ENCODE peak calls at places on chromosomes 1 and 21, in four cellular contexts. S is CD8-positive, alpha-beta T cell; F is WTC11; B is tibial artery. G is an unnamed sample.

GRCh38 chr1:150178543-150178942 is 28.8 kb downstream of the PLEKHO1 start:
- DNase-seq in S (no peak), F (no peak), B (no peak), G (no peak)

GRCh38 chr1:83060216-83060615 is 938.7 kb downstream of the TTLL7 start:
- DNase-seq in S (peak; percentile 9), F (no peak), B (no peak), G (no peak)

GRCh38 chr1:182377175-182377574 is 14.4 kb downstream of the GLUL start:
- DNase-seq in S (no peak), F (no peak), B (no peak), G (no peak)

GRCh38 chr1:41936107-41936506 is 17.4 kb upstream of the HIVEP3 start:
- DNase-seq in S (no peak), F (no peak), B (no peak), G (no peak)

GRCh38 chr1:113453771-113454083 is 63.4 kb downstream of the MAGI3 start:
- DNase-seq in S (no peak), F (no peak), B (no peak), G (no peak)

GRCh38 chr1:84883286-84883685 is 9.7 kb downstream of the LPAR3 start:
- DNase-seq in S (no peak), F (no peak), B (no peak), G (no peak)

GRCh38 chr1:31626451-31627202 is 9.1 kb downstream of the HCRTR1 start:
- DNase-seq in S (no peak), F (no peak), B (peak; percentile 78), G (peak; percentile 38)

GRCh38 chr1:39170731-39171375 is 33.6 kb upstream of the MACF1 start:
- DNase-seq in S (no peak), F (peak; percentile 41), B (no peak), G (no peak)

GRCh38 chr21:38220270-38220737 is 36.5 kb upstream of the KCNJ15 start:
- DNase-seq in S (no peak), F (no peak), B (no peak), G (no peak)

GRCh38 chr1:29395724-29396437 is 159.6 kb downstream of the PTPRU start:
- DNase-seq in S (no peak), F (no peak), B (no peak), G (no peak)

GRCh38 chr1:79041666-79042065 is 35.1 kb upstream of the ADGRL4 start:
- DNase-seq in S (no peak), F (no peak), B (no peak), G (no peak)

GRCh38 chr1:44677201-44677520 is 2.6 kb downstream of the ARMH1 start:
- DNase-seq in S (no peak), F (no peak), B (no peak), G (no peak)

GRCh38 chr1:189103956-189104355 is 1373.7 kb downstream of the BRINP3 start:
- DNase-seq in S (no peak), F (no peak), B (no peak), G (no peak)

GRCh38 chr21:16194851-16195251 is 465.1 kb downstream of the USP25 start:
- DNase-seq in S (no peak), F (no peak), B (no peak), G (no peak)

GRCh38 chr1:236608930-236609726 is 4.8 kb upstream of the HEATR1 start:
- DNase-seq in S (no peak), F (peak; percentile 79), B (peak; percentile 70), G (peak; percentile 73)

GRCh38 chr1:236602171-236602570 is 2.1 kb downstream of the HEATR1 start:
- DNase-seq in S (no peak), F (no peak), B (no peak), G (no peak)

GRCh38 chr1:236605030-236605806 is 902 bp upstream of the HEATR1 start:
- DNase-seq in S (no peak), F (no peak), B (no peak), G (no peak)

GRCh38 chr1:236603896-236604217 is 459 bp downstream of the HEATR1 start:
- DNase-seq in S (peak; percentile 67), F (no peak), B (no peak), G (no peak)

GRCh38 chr1:236604218-236605029 is at the start of gene HEATR1:
- DNase-seq in S (peak; percentile 80), F (peak; percentile 94), B (peak; percentile 96), G (peak; percentile 95)
- TF ChIP-seq CTCF in S (no peak), F (no peak), B (no peak), G (no peak)

DNA sequence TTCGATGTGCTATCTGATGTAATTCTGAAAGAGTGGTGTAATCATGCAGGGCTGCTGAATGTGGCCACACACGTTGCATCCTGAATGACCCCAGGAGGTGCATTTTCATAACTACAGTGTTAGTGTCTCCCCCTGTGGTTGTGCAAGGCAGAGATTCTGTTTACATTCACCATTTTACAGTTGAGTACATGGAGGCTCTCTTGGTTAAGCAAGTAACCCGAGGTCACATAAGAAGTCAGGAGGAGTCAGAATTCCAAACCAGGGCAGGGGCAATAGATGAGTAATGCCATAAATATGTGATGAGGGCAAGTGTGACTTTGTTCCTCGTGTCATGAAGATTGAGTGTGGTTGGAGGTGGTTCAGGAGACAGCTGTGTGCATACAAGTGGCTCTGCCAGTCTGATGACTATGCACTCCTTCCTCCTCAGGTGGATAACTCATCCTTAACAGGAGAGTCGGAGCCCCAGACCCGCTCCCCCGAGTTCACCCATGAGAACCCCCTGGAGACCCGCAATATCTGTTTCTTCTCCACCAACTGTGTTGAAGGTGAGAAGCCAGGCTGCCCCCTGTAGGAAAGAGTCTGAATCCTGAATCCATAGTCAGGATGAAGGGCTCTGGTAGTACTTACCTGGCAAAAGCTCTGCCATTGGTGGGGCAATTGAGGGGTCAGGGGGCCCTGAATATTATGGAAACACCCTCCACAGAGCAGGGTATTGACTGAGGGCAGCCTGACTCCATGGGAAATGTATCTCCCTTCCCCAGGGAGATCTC is 9.3 kb downstream of the ATP1A2 start:
- DNase-seq in S (no peak), F (no peak), B (no peak), G (no peak)
- TF ChIP-seq CTCF in S (no peak), F (no peak), B (no peak), G (no peak)

DNA sequence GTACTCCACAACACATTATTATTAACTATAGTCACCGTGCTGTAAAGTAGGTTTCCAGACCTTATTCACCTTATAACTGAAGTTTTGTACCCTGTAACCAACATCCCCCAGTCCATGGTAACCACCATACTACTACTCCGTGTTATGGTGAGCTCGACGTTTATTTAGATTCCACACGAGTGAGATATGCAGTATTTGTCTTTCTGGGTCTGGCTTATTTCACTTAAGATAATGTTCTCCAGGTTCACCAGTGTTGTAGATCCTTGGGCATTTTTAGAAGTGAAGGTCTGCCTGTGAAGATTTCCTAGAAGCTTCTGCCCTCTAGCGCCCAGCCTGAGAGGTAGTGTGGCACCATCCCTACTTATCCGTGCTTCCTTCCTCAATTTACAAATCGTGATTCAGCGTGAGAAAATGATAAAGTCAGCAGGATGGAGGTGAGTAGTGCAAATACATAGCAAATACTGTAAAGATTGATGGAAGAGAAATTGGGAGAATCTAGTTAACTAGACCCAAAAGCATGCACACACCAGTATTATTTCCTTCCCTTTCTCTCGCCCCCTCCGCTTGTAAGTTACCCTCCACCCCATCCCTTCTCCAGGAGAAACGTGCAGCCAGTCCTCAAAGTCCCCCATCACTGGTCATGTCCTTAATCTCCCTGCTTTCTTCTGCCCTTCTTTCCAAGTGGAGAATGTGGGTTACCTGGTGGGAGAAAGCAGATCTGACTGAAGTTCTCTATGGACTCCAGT is 36.0 kb upstream of the DISC1 start:
- DNase-seq in S (peak; percentile 30), F (peak; percentile 48), B (no peak), G (peak; percentile 34)
- TF ChIP-seq CTCF in S (peak; percentile 47), F (peak; percentile 37), B (peak; percentile 60), G (peak; percentile 56)

DNA sequence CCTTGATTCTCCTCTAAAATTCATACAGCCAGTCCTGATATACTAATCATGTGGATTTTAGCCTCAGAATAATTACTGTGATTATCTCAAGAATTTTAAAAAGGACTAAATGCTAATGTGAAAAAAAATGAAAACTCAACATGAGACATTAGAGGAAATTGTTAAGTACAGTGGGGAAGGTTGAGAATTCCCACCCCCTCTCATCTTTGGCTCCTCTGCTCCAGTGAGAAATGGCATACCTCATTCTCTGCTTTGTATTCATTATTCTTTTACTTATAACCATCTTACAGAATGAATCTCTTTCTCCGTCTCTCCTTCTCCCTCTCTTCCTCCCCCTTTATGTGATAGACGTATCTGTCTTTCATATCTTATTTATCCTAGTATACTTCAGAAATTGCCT is 70.9 kb downstream of the DIRAS3 start:
- DNase-seq in S (no peak), F (no peak), B (no peak), G (no peak)
- TF ChIP-seq CTCF in S (no peak), F (no peak), B (no peak), G (no peak)

GRCh38 chr1:164675342-164675904 is 116.4 kb downstream of the PBX1 start:
- DNase-seq in S (no peak), F (no peak), B (no peak), G (no peak)

GRCh38 chr1:164671597-164672327 is 112.8 kb downstream of the PBX1 start:
- DNase-seq in S (no peak), F (no peak), B (no peak), G (no peak)

GRCh38 chr1:164670026-164670425 is 111.0 kb downstream of the PBX1 start:
- DNase-seq in S (no peak), F (no peak), B (no peak), G (no peak)

GRCh38 chr1:164672610-164673009 is 113.6 kb downstream of the PBX1 start:
- DNase-seq in S (no peak), F (no peak), B (no peak), G (no peak)

GRCh38 chr1:164673584-164674214 is 114.7 kb downstream of the PBX1 start:
- DNase-seq in S (no peak), F (peak; percentile 72), B (no peak), G (peak; percentile 28)
- TF ChIP-seq CTCF in S (no peak), F (peak; percentile 92), B (peak; percentile 21), G (peak; percentile 52)

GRCh38 chr1:202189919-202190715 is 3.5 kb upstream of the LGR6 start:
- DNase-seq in S (no peak), F (peak; percentile 42), B (no peak), G (no peak)
- TF ChIP-seq CTCF in S (no peak), F (no peak), B (no peak), G (no peak)

DNA sequence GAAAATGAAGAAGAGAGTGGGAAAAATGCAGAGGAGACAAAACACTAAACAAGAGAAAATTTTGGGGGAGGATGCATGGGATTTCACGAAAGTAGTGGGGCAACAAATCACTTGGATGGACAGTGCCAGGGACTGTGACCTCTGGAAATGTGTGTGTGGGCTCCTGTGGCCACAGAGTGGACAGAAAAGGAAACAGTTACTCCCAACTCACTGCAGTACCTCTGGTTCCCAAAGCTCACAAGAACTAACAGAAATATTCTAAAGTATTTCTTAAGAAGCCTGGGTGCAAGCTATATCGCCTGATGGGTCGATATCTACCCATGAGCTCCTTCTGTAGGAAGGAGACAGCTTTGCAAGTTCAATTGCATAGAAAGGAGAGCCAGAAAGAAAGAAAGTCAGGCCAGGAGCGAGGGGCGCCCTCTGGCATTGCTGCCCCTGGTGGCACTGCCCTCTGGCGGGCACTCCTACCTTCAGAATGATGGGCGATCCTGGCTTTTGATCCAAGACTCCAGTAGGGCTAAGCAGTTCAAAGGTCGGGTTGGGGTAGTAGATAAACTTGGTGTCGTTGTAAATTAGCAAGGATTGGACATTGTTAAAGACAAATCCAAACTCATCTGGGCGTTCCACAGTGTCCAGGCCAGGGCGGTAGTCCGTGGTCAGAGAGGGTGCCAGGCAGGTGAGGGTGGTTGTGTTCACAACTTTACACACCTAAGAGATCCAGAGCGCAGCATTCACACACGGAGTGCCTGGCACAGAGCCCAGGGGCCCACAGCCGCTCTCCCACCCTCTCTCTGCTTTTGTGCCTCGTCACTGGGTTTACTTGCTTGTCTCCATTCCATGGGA is 134.7 kb upstream of the CD34 start:
- DNase-seq in S (no peak), F (no peak), B (no peak), G (no peak)
- TF ChIP-seq CTCF in S (no peak), F (no peak), B (no peak), G (no peak)